ENCODE peak calls at places on chromosomes 13 and 19, in nine cellular contexts. L, Q, T, E, W, A, G, C and Z are unnamed samples.

GRCh38 chr19:50562329-50562728 is 5.9 kb downstream of the LRRC4B start:
- DNase-seq in L (no peak), G (no peak), T (no peak), W (no peak), C (no peak), E (no peak), A (no peak), Q (no peak), Z (no peak)

GRCh38 chr13:39959497-39959896 is 304.0 kb downstream of the COG6 start:
- DNase-seq in W (no peak), Q (no peak), A (no peak), C (no peak), L (no peak), E (no peak), G (no peak), T (no peak), Z (no peak)

GRCh38 chr19:41479757-41480191 is 36.8 kb downstream of the ERICH4 start:
- DNase-seq in A (no peak), L (no peak), E (no peak), G (peak), W (no peak), C (no peak), Q (no peak), T (no peak), Z (no peak)

GRCh38 chr19:7417671-7418324 is 69.1 kb downstream of the ARHGEF18 start:
- DNase-seq in L (no peak), A (no peak), C (no peak), T (no peak), G (no peak), Q (no peak), E (no peak), W (no peak), Z (no peak)

GRCh38 chr13:44668707-44669106 is 92.6 kb upstream of the TSC22D1 start:
- DNase-seq in T (no peak), Q (no peak), C (no peak), L (no peak), E (no peak), W (no peak), A (no peak), G (no peak), Z (no peak)

GRCh38 chr13:23654111-23655110 is 84.2 kb downstream of the TNFRSF19 start:
- DNase-seq in E (no peak), G (no peak), L (no peak), T (no peak), A (no peak), W (no peak), C (no peak), Q (no peak), Z (no peak)

GRCh38 chr13:106523566-106523965 is 11.9 kb downstream of the EFNB2 start:
- DNase-seq in E (no peak), G (no peak), L (no peak), T (no peak), C (no peak), Q (no peak), A (peak), W (no peak), Z (no peak)

GRCh38 chr13:80084086-80084676 is 256.7 kb downstream of the SPRY2 start:
- DNase-seq in T (peak), L (no peak), E (no peak), Q (no peak), G (peak), A (peak), W (peak), C (no peak), Z (no peak)

GRCh38 chr13:38819053-38819452 is 132.2 kb downstream of the FREM2 start:
- DNase-seq in C (no peak), G (no peak), A (peak), L (no peak), E (peak), T (peak), Q (no peak), W (no peak), Z (no peak)

GRCh38 chr13:27250833-27251165 is 559 bp upstream of the RPL21 start:
- DNase-seq in C (no peak), W (no peak), T (no peak), Q (no peak), A (no peak), E (no peak), L (no peak), G (no peak), Z (no peak)

GRCh38 chr19:16951529-16951928 is 62.7 kb downstream of the F2RL3 start:
- DNase-seq in L (no peak), E (no peak), W (no peak), Q (peak), A (peak), T (no peak), C (no peak), G (no peak), Z (no peak)

GRCh38 chr19:4744451-4745170 is 21.0 kb upstream of the DPP9 start:
- DNase-seq in T (no peak), A (no peak), Q (no peak), E (no peak), G (peak), W (no peak), L (no peak), C (no peak), Z (no peak)

GRCh38 chr19:13920940-13921744 is 15.1 kb downstream of the CC2D1A start:
- DNase-seq in W (no peak), Q (no peak), T (no peak), A (peak), L (peak), E (no peak), G (peak), C (peak), Z (no peak)

GRCh38 chr13:24270639-24271131 is 38.7 kb upstream of the C1QTNF9 start:
- DNase-seq in A (no peak), W (no peak), T (no peak), L (peak), C (peak), G (peak), Q (no peak), E (peak), Z (peak)

GRCh38 chr13:26529441-26529840 is 28.0 kb upstream of the WASF3 start:
- DNase-seq in A (no peak), E (peak), W (no peak), C (peak), Q (peak), T (no peak), L (no peak), G (peak), Z (no peak)

GRCh38 chr13:36131215-36131930 is at the start of gene DCLK1:
- DNase-seq in A (peak), G (peak), L (no peak), Q (peak), E (peak), C (no peak), W (no peak), T (peak), Z (no peak)